ENCODE peak calls at places on chromosomes 7 and 10, in nine cellular contexts. One of them, this sample, is unnamed.

GRCh38 chr10:44378626-44379025 is 6.3 kb downstream of the CXCL12 start:
- DNase-seq in transverse colon: no peak
- DNase-seq in spleen: peak
- DNase-seq in prostate gland: no peak
- DNase-seq in K562: no peak
- DNase-seq in suprapubic skin: no peak
- DNase-seq in HCT116: no peak
- DNase-seq in Panc1: no peak
- DNase-seq in sigmoid colon: peak
- DNase-seq in this sample: no peak

GRCh38 chr10:104309980-104310978 is 28.0 kb downstream of the ITPRIP start:
- DNase-seq in transverse colon: no peak
- DNase-seq in spleen: no peak
- DNase-seq in prostate gland: peak
- DNase-seq in K562: no peak
- DNase-seq in suprapubic skin: peak
- DNase-seq in HCT116: no peak
- DNase-seq in Panc1: no peak
- DNase-seq in sigmoid colon: peak
- DNase-seq in this sample: no peak

GRCh38 chr10:28094121-28094520 is 95.2 kb upstream of the ODAD2 start:
- DNase-seq in transverse colon: no peak
- DNase-seq in spleen: no peak
- DNase-seq in prostate gland: no peak
- DNase-seq in K562: no peak
- DNase-seq in suprapubic skin: no peak
- DNase-seq in HCT116: no peak
- DNase-seq in Panc1: no peak
- DNase-seq in sigmoid colon: no peak
- DNase-seq in this sample: no peak

GRCh38 chr10:48655426-48656240 is 29.0 kb upstream of the WDFY4 start:
- DNase-seq in transverse colon: peak
- DNase-seq in spleen: peak
- DNase-seq in prostate gland: peak
- DNase-seq in K562: peak
- DNase-seq in suprapubic skin: no peak
- DNase-seq in HCT116: no peak
- DNase-seq in Panc1: peak
- DNase-seq in sigmoid colon: peak
- DNase-seq in this sample: no peak

GRCh38 chr7:151592330-151592729 is 72.6 kb upstream of the RHEB start:
- DNase-seq in transverse colon: no peak
- DNase-seq in spleen: no peak
- DNase-seq in prostate gland: no peak
- DNase-seq in K562: no peak
- DNase-seq in suprapubic skin: no peak
- DNase-seq in HCT116: no peak
- DNase-seq in Panc1: no peak
- DNase-seq in sigmoid colon: no peak
- DNase-seq in this sample: no peak

GRCh38 chr7:1269336-1269890 is 36.7 kb downstream of the UNCX start:
- DNase-seq in transverse colon: no peak
- DNase-seq in spleen: no peak
- DNase-seq in prostate gland: no peak
- DNase-seq in K562: no peak
- DNase-seq in suprapubic skin: no peak
- DNase-seq in HCT116: no peak
- DNase-seq in Panc1: no peak
- DNase-seq in sigmoid colon: no peak
- DNase-seq in this sample: no peak

GRCh38 chr7:64653721-64654401 is 12.1 kb upstream of the ZNF107 start:
- DNase-seq in transverse colon: no peak
- DNase-seq in spleen: no peak
- DNase-seq in prostate gland: no peak
- DNase-seq in K562: no peak
- DNase-seq in suprapubic skin: no peak
- DNase-seq in HCT116: no peak
- DNase-seq in Panc1: no peak
- DNase-seq in sigmoid colon: no peak
- DNase-seq in this sample: no peak

GRCh38 chr10:93077860-93078337 is 4.2 kb downstream of the CYP26A1 start:
- DNase-seq in transverse colon: no peak
- DNase-seq in spleen: no peak
- DNase-seq in prostate gland: no peak
- DNase-seq in K562: peak
- DNase-seq in suprapubic skin: no peak
- DNase-seq in HCT116: no peak
- DNase-seq in Panc1: no peak
- DNase-seq in sigmoid colon: no peak
- DNase-seq in this sample: no peak

GRCh38 chr7:107958764-107959526 is 44.0 kb downstream of the LAMB1 start:
- DNase-seq in transverse colon: no peak
- DNase-seq in spleen: no peak
- DNase-seq in prostate gland: no peak
- DNase-seq in K562: no peak
- DNase-seq in suprapubic skin: no peak
- DNase-seq in HCT116: no peak
- DNase-seq in Panc1: no peak
- DNase-seq in sigmoid colon: no peak
- DNase-seq in this sample: no peak

GRCh38 chr7:36984710-36985308 is 260.5 kb upstream of the AOAH start:
- DNase-seq in transverse colon: no peak
- DNase-seq in spleen: no peak
- DNase-seq in prostate gland: no peak
- DNase-seq in K562: no peak
- DNase-seq in suprapubic skin: no peak
- DNase-seq in HCT116: no peak
- DNase-seq in Panc1: no peak
- DNase-seq in sigmoid colon: no peak
- DNase-seq in this sample: peak

GRCh38 chr7:2711895-2712675 is 24.1 kb downstream of the AMZ1 start:
- DNase-seq in transverse colon: no peak
- DNase-seq in spleen: peak
- DNase-seq in prostate gland: no peak
- DNase-seq in K562: no peak
- DNase-seq in suprapubic skin: no peak
- DNase-seq in HCT116: no peak
- DNase-seq in Panc1: no peak
- DNase-seq in sigmoid colon: no peak
- DNase-seq in this sample: no peak

GRCh38 chr10:65518379-65518778 is 1407.5 kb upstream of the LRRTM3 start:
- DNase-seq in transverse colon: no peak
- DNase-seq in spleen: no peak
- DNase-seq in prostate gland: no peak
- DNase-seq in K562: no peak
- DNase-seq in suprapubic skin: no peak
- DNase-seq in HCT116: peak
- DNase-seq in Panc1: no peak
- DNase-seq in sigmoid colon: no peak
- DNase-seq in this sample: no peak

GRCh38 chr10:44864042-44864436 is 47.1 kb upstream of the TMEM72 start:
- DNase-seq in transverse colon: peak
- DNase-seq in spleen: no peak
- DNase-seq in prostate gland: no peak
- DNase-seq in K562: no peak
- DNase-seq in suprapubic skin: no peak
- DNase-seq in HCT116: no peak
- DNase-seq in Panc1: no peak
- DNase-seq in sigmoid colon: no peak
- DNase-seq in this sample: no peak

GRCh38 chr10:63521389-63522128 is at the start of gene REEP3:
- DNase-seq in transverse colon: peak
- DNase-seq in spleen: peak
- DNase-seq in prostate gland: peak
- DNase-seq in K562: peak
- DNase-seq in suprapubic skin: peak
- DNase-seq in HCT116: no peak
- DNase-seq in Panc1: no peak
- DNase-seq in sigmoid colon: peak
- DNase-seq in this sample: peak

GRCh38 chr10:32953277-32953927 is 4.6 kb downstream of the ITGB1 start:
- DNase-seq in transverse colon: no peak
- DNase-seq in spleen: no peak
- DNase-seq in prostate gland: no peak
- DNase-seq in K562: no peak
- DNase-seq in suprapubic skin: no peak
- DNase-seq in HCT116: no peak
- DNase-seq in Panc1: no peak
- DNase-seq in sigmoid colon: no peak
- DNase-seq in this sample: no peak
- TF ChIP-seq POLR2AphosphoS5 in transverse colon: no peak
- TF ChIP-seq POLR2AphosphoS5 in spleen: no peak
- TF ChIP-seq POLR2AphosphoS5 in prostate gland: peak
- TF ChIP-seq POLR2AphosphoS5 in K562: no peak
- TF ChIP-seq POLR2AphosphoS5 in suprapubic skin: no peak
- TF ChIP-seq POLR2AphosphoS5 in HCT116: no peak
- TF ChIP-seq POLR2AphosphoS5 in Panc1: no peak
- TF ChIP-seq POLR2AphosphoS5 in sigmoid colon: peak
- TF ChIP-seq POLR2AphosphoS5 in this sample: no peak

GRCh38 chr10:98536551-98536950 is 89.8 kb upstream of the HPS1 start:
- DNase-seq in transverse colon: peak
- DNase-seq in spleen: no peak
- DNase-seq in prostate gland: peak
- DNase-seq in K562: no peak
- DNase-seq in suprapubic skin: no peak
- DNase-seq in HCT116: no peak
- DNase-seq in Panc1: peak
- DNase-seq in sigmoid colon: no peak
- DNase-seq in this sample: no peak

GRCh38 chr10:98528785-98529183 is 82.0 kb upstream of the HPS1 start:
- DNase-seq in transverse colon: no peak
- DNase-seq in spleen: no peak
- DNase-seq in prostate gland: no peak
- DNase-seq in K562: no peak
- DNase-seq in suprapubic skin: no peak
- DNase-seq in HCT116: no peak
- DNase-seq in Panc1: no peak
- DNase-seq in sigmoid colon: no peak
- DNase-seq in this sample: no peak

GRCh38 chr10:98528166-98528784 is 81.5 kb upstream of the HPS1 start:
- DNase-seq in transverse colon: no peak
- DNase-seq in spleen: no peak
- DNase-seq in prostate gland: no peak
- DNase-seq in K562: no peak
- DNase-seq in suprapubic skin: no peak
- DNase-seq in HCT116: no peak
- DNase-seq in Panc1: no peak
- DNase-seq in sigmoid colon: no peak
- DNase-seq in this sample: no peak

GRCh38 chr10:98539578-98539977 is 92.8 kb upstream of the HPS1 start:
- DNase-seq in transverse colon: no peak
- DNase-seq in spleen: no peak
- DNase-seq in prostate gland: no peak
- DNase-seq in K562: no peak
- DNase-seq in suprapubic skin: no peak
- DNase-seq in HCT116: no peak
- DNase-seq in Panc1: no peak
- DNase-seq in sigmoid colon: no peak
- DNase-seq in this sample: no peak

GRCh38 chr10:98534046-98534445 is 87.3 kb upstream of the HPS1 start:
- DNase-seq in transverse colon: no peak
- DNase-seq in spleen: no peak
- DNase-seq in prostate gland: no peak
- DNase-seq in K562: no peak
- DNase-seq in suprapubic skin: no peak
- DNase-seq in HCT116: no peak
- DNase-seq in Panc1: no peak
- DNase-seq in sigmoid colon: no peak
- DNase-seq in this sample: no peak
- H3K27ac ChIP-seq in transverse colon: no peak
- H3K27ac ChIP-seq in spleen: no peak
- H3K27ac ChIP-seq in prostate gland: no peak
- H3K27ac ChIP-seq in K562: no peak
- H3K27ac ChIP-seq in suprapubic skin: peak
- H3K27ac ChIP-seq in HCT116: no peak
- H3K27ac ChIP-seq in Panc1: no peak
- H3K27ac ChIP-seq in sigmoid colon: no peak
- H3K27ac ChIP-seq in this sample: no peak

DNA sequence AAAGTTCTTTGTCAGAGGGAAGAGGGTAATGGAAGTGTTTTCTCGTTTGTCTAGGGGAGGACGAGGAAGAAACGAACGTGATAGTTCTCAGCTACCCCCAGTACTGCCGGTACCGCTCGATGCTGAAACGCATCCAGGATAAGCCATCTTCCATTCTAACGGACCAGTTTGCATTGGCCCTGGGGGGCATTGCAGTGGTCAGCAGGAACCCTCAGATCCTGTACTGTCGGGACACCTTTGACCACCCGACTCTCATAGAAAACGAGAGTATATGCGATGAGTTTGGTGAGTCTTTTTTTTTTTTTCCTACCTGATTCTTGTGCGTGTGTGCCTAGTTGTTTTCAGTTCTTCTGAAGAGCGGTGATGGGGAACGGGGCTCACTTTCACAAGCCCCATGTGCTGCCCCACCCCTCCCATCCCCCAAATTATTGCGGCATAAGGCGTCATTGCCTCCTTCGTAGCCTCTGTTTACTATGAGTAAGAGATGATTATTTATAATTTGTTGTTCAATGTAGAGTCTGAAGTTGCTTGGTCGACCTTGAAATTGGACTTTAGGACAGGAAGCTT is 98.6 kb downstream of the ARID5B start:
- DNase-seq in transverse colon: no peak
- DNase-seq in spleen: no peak
- DNase-seq in prostate gland: no peak
- DNase-seq in K562: no peak
- DNase-seq in suprapubic skin: no peak
- DNase-seq in HCT116: no peak
- DNase-seq in Panc1: no peak
- DNase-seq in sigmoid colon: no peak
- DNase-seq in this sample: no peak
- TF ChIP-seq POLR2AphosphoS5 in transverse colon: no peak
- TF ChIP-seq POLR2AphosphoS5 in spleen: no peak
- TF ChIP-seq POLR2AphosphoS5 in prostate gland: no peak
- TF ChIP-seq POLR2AphosphoS5 in K562: no peak
- TF ChIP-seq POLR2AphosphoS5 in suprapubic skin: no peak
- TF ChIP-seq POLR2AphosphoS5 in HCT116: no peak
- TF ChIP-seq POLR2AphosphoS5 in Panc1: no peak
- TF ChIP-seq POLR2AphosphoS5 in sigmoid colon: no peak
- TF ChIP-seq POLR2AphosphoS5 in this sample: no peak

DNA sequence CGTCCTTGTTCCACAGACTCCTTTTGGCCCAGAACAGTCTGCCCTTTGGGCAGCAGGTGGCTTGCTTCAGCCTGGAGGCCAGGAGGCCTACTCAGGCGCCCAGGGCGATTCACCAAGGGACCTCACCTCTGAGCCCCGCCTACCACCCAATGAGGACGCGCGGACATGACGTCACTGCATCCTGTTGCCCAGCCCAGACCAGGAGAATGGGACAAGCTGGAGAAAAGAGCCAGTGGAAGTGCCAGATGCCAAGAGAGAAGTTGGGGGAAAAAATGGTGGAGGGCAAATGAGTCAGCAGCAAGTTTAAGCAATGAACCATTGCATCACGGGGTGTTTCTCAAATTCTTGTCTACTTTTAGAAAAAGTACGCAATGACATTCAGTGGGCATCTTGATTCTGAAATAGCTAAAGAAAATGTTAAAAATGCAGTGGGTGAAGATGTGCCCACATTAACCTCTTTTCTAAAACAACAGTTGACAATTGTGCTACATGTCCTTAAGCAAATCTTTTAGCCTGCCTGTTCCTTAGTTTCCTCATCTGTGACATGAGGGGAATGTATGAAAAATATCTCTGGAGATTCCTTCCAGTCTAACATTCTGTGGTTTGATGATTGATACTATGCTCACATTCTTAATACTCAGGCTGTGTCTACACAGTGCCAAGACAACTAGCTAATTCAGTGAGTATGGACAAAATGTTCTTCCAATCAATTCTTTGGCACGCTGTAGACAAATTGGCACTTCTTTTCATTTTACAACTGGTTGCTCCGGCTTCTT is 23.9 kb upstream of the LEP start:
- DNase-seq in transverse colon: no peak
- DNase-seq in spleen: peak
- DNase-seq in prostate gland: no peak
- DNase-seq in K562: peak
- DNase-seq in suprapubic skin: no peak
- DNase-seq in HCT116: no peak
- DNase-seq in Panc1: no peak
- DNase-seq in sigmoid colon: peak
- DNase-seq in this sample: peak
- H3K27ac ChIP-seq in transverse colon: no peak
- H3K27ac ChIP-seq in spleen: no peak
- H3K27ac ChIP-seq in prostate gland: no peak
- H3K27ac ChIP-seq in K562: no peak
- H3K27ac ChIP-seq in suprapubic skin: no peak
- H3K27ac ChIP-seq in HCT116: no peak
- H3K27ac ChIP-seq in Panc1: no peak
- H3K27ac ChIP-seq in sigmoid colon: no peak
- H3K27ac ChIP-seq in this sample: peak

This sample was measured in HL-60.